ENCODE peak calls at places on chromosomes 16 and 17, in ten cellular contexts. A, G, O, V, R, E, L, U, J and D are unnamed samples.

GRCh38 chr16:17359778-17360177 is 111.0 kb downstream of the XYLT1 start:
- DNase-seq in G (no peak), J (no peak), R (peak), A (peak), U (no peak), V (no peak), L (no peak), O (no peak), E (no peak), D (no peak)

GRCh38 chr16:50594332-50595260 is 46.4 kb downstream of the NKD1 start:
- DNase-seq in O (no peak), G (no peak), A (no peak), L (no peak), E (no peak), U (no peak), R (no peak), J (no peak), V (no peak), D (no peak)

GRCh38 chr17:56928586-56928985 is 14.7 kb upstream of the TRIM25 start:
- DNase-seq in E (no peak), R (no peak), U (no peak), V (no peak), O (no peak), J (no peak), A (no peak), L (no peak), G (no peak), D (no peak)

GRCh38 chr17:6506679-6507231 is 49.6 kb downstream of the PITPNM3 start:
- DNase-seq in V (no peak), U (no peak), J (peak), G (peak), R (peak), L (no peak), E (no peak), O (no peak), A (no peak), D (peak)

GRCh38 chr17:81393684-81394376 is 1.4 kb upstream of the BAHCC1 start:
- DNase-seq in A (peak), O (peak), V (peak), R (peak), J (peak), U (peak), G (peak), E (peak), L (peak), D (peak)

GRCh38 chr17:28219771-28220170 is 99.2 kb upstream of the TMEM97 start:
- DNase-seq in G (no peak), V (no peak), L (no peak), U (no peak), J (no peak), O (no peak), R (no peak), E (no peak), A (no peak), D (no peak)

GRCh38 chr17:8828517-8828875 is 29.3 kb upstream of the MFSD6L start:
- DNase-seq in O (no peak), L (no peak), G (no peak), J (no peak), R (no peak), V (no peak), E (peak), A (no peak), U (no peak), D (no peak)

GRCh38 chr17:8160741-8161221 is 2.0 kb downstream of the VAMP2 start:
- DNase-seq in J (no peak), O (no peak), R (no peak), A (no peak), L (no peak), U (no peak), V (no peak), E (no peak), G (no peak), D (no peak)

GRCh38 chr16:24936151-24936550 is 79.0 kb downstream of the ARHGAP17 start:
- DNase-seq in V (no peak), U (no peak), O (no peak), L (peak), J (no peak), R (peak), E (no peak), A (no peak), G (no peak), D (no peak)

GRCh38 chr16:2529061-2529931 is 1.9 kb downstream of the CEMP1 start:
- DNase-seq in J (no peak), V (no peak), R (no peak), A (no peak), E (no peak), G (no peak), L (no peak), O (no peak), U (no peak), D (no peak)

GRCh38 chr17:59154335-59154720 is 658 bp downstream of the SKA2 start:
- DNase-seq in E (no peak), A (no peak), R (peak), J (peak), U (peak), O (peak), L (no peak), V (peak), G (no peak), D (peak)

GRCh38 chr16:88706288-88706964 is at the start of the genes CTU2 and RNF166:
- DNase-seq in O (peak), V (peak), G (peak), J (peak), E (peak), A (no peak), U (peak), R (peak), L (peak), D (peak)

GRCh38 chr17:47205419-47205963 is 3.7 kb upstream of the MYL4 start:
- DNase-seq in G (peak), U (no peak), R (peak), L (peak), O (peak), E (no peak), V (peak), J (no peak), A (peak), D (peak)

GRCh38 chr17:27947005-27947406 is 53.8 kb upstream of the LYRM9 start:
- DNase-seq in J (no peak), G (no peak), V (no peak), U (no peak), R (no peak), E (no peak), L (no peak), A (no peak), O (no peak), D (no peak)

GRCh38 chr16:53131363-53132071 is 76.7 kb downstream of the CHD9 start:
- DNase-seq in G (no peak), A (no peak), J (peak), E (no peak), L (peak), U (peak), R (peak), O (peak), V (peak), D (peak)

GRCh38 chr17:48278755-48279491 is 151.1 kb downstream of the SKAP1 start:
- DNase-seq in V (no peak), J (no peak), O (no peak), U (no peak), E (no peak), G (no peak), R (no peak), A (no peak), L (no peak), D (no peak)

GRCh38 chr16:27112093-27112811 is 45.5 kb downstream of the C16orf82 start:
- DNase-seq in G (no peak), O (no peak), R (no peak), U (no peak), E (peak), V (no peak), L (no peak), J (no peak), A (no peak), D (no peak)

GRCh38 chr16:5454349-5454748 is 356.8 kb upstream of the EEF2KMT start:
- DNase-seq in V (no peak), J (no peak), A (no peak), U (no peak), G (no peak), R (no peak), E (no peak), L (no peak), O (no peak), D (no peak)

GRCh38 chr17:82936768-82937171 is 96.9 kb upstream of the ZNF750 start:
- DNase-seq in E (no peak), O (no peak), U (no peak), V (no peak), R (no peak), A (no peak), L (no peak), G (no peak), J (no peak), D (no peak)

GRCh38 chr17:66755101-66755943 is 79.6 kb upstream of the CACNG5 start:
- DNase-seq in R (no peak), A (no peak), G (peak), U (no peak), L (no peak), O (no peak), J (no peak), V (no peak), E (no peak), D (no peak)

GRCh38 chr16:30698139-30698815 is 694 bp upstream of the SRCAP start:
- DNase-seq in L (peak), U (peak), G (no peak), R (peak), V (peak), E (peak), J (peak), A (peak), O (peak), D (peak)
- TF ChIP-seq CTCF in L (no peak), U (no peak), G (no peak), R (no peak), V (no peak), E (no peak), J (no peak), A (no peak), O (no peak), D (no peak)

GRCh38 chr16:84479716-84480450 is 24.6 kb downstream of the MEAK7 start:
- DNase-seq in R (no peak), E (peak), J (no peak), A (no peak), G (no peak), L (no peak), V (no peak), U (no peak), O (no peak), D (no peak)

GRCh38 chr16:84477661-84478060 is 26.8 kb downstream of the MEAK7 start:
- DNase-seq in G (no peak), L (no peak), J (no peak), A (no peak), E (peak), R (no peak), U (no peak), O (no peak), V (no peak), D (no peak)

GRCh38 chr16:84478172-84478948 is 26.1 kb downstream of the MEAK7 start:
- DNase-seq in A (no peak), R (peak), V (no peak), L (peak), U (no peak), E (peak), J (no peak), O (no peak), G (peak), D (no peak)

GRCh38 chr16:84471966-84472365 is 32.5 kb downstream of the MEAK7 start:
- DNase-seq in R (no peak), G (no peak), V (no peak), L (no peak), J (no peak), O (no peak), A (no peak), U (no peak), E (peak), D (no peak)

DNA sequence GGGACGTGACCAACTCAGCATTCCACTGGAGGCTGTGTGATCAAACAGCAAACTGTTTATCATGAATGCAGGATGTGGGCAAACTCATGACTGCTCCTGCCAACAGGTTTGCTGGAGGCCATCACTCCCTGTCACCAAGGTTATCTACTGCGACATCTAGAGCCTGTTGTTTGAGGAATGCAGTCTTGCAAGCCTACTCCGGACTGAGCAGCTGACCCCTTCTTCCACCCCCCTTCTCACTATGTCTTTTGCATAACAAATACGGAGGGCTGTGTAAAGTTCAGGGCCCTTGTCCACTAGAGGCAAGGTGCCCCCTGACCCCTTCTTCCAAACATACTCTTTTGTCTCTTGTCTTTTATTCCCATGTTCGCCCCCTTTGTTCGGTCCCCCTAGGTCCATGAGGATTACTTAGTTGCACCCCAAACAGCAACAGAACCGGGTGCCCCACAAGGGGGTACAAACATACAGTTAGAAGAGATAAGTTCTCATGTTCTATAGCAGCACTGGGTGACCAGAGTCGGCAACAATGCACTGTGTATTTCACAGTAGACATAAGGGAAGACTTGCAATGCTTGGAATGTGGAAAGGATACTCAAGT is 28.7 kb downstream of the MEAK7 start:
- DNase-seq in O (no peak), J (no peak), R (no peak), L (no peak), G (no peak), E (peak), A (no peak), V (no peak), U (no peak), D (no peak)
- TF ChIP-seq CTCF in O (no peak), J (no peak), R (no peak), L (no peak), G (no peak), E (no peak), A (no peak), V (no peak), U (no peak), D (no peak)

GRCh38 chr17:39863918-39864746 is at the start of gene IKZF3:
- DNase-seq in L (peak), E (no peak), O (no peak), J (peak), V (no peak), U (peak), A (no peak), G (peak), R (peak), D (peak)
- TF ChIP-seq CTCF in L (no peak), E (no peak), O (no peak), J (no peak), V (no peak), U (peak), A (peak), G (no peak), R (no peak), D (no peak)

DNA sequence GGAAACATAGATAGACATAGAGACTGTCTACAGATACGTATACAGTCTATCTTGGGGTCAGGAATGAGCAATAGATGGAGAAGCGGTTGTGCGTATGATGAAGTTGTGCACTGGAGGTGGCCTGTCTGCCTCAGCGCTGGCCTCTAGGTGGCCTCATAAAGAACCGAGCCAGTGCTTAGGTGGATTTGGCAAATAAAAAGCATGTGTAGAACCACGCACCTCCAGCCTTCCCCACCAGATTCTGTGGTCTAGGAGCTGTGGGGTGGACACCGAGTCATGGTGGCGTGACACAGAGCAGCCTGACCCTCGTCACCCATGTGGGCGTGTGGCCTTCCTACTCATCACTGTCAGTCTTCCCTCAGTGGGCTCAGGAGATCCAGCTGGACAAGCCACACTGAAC is 34.0 kb downstream of the PGS1 start:
- DNase-seq in G (no peak), E (no peak), O (no peak), J (peak), R (peak), V (no peak), U (no peak), A (no peak), L (peak), D (no peak)
- TF ChIP-seq CTCF in G (peak), E (peak), O (peak), J (peak), R (peak), V (no peak), U (peak), A (peak), L (peak), D (peak)

GRCh38 chr16:12350945-12351344 is 374.4 kb downstream of the SNX29 start:
- DNase-seq in O (no peak), J (peak), R (no peak), E (no peak), U (no peak), A (no peak), G (no peak), L (no peak), V (no peak), D (no peak)
- TF ChIP-seq CTCF in O (no peak), J (no peak), R (no peak), E (no peak), U (no peak), A (no peak), G (peak), L (no peak), V (no peak), D (no peak)

GRCh38 chr16:23556881-23557778 is at the start of the genes EARS2 and UBFD1:
- DNase-seq in J (peak), G (peak), O (peak), A (peak), U (peak), E (peak), R (peak), L (peak), V (peak), D (peak)
- TF ChIP-seq CTCF in J (peak), G (peak), O (peak), A (peak), U (peak), E (peak), R (peak), L (peak), V (peak), D (peak)